ENCODE peak calls at places on chromosomes 11 and 22, in four cellular contexts. Q, D, Y and C are unnamed samples.

GRCh38 chr11:57482782-57483569 is 22.6 kb downstream of the RTN4RL2 start:
- DNase-seq in Q (peak; percentile 72), D (peak; percentile 21), Y (peak; percentile 96), C (peak; percentile 73)

GRCh38 chr11:94011478-94011877 is 9.7 kb upstream of the HEPHL1 start:
- DNase-seq in Q (no peak), D (no peak), Y (no peak), C (no peak)

GRCh38 chr11:120324932-120325810 is at the start of gene TLCD5:
- DNase-seq in Q (peak; percentile 49), D (peak; percentile 68), Y (peak; percentile 93), C (peak; percentile 90)

GRCh38 chr11:15493066-15493465 is 378.3 kb downstream of the INSC start:
- DNase-seq in Q (no peak), D (peak; percentile 2), Y (no peak), C (no peak)

GRCh38 chr22:45007247-45007945 is 2.4 kb downstream of the PHF21B start:
- DNase-seq in Q (peak; percentile 18), D (peak; percentile 27), Y (peak; percentile 91), C (peak; percentile 87)

GRCh38 chr11:9251306-9251705 is 13.8 kb downstream of the DENND5A start:
- DNase-seq in Q (no peak), D (no peak), Y (peak; percentile 43), C (no peak)

GRCh38 chr11:10864688-10865087 is 6.8 kb upstream of the ZBED5 start:
- DNase-seq in Q (no peak), D (peak; percentile 54), Y (no peak), C (no peak)

GRCh38 chr11:14323118-14323676 is 35.8 kb downstream of the RRAS2 start:
- DNase-seq in Q (no peak), D (no peak), Y (no peak), C (no peak)

GRCh38 chr11:124673333-124674167 is at the start of the genes SIAE and SPA17:
- DNase-seq in Q (peak; percentile 87), D (peak; percentile 95), Y (peak; percentile 97), C (peak; percentile 96)

GRCh38 chr11:76161261-76161961 is 44.9 kb downstream of the WNT11 start:
- DNase-seq in Q (no peak), D (no peak), Y (peak; percentile 86), C (peak; percentile 78)

GRCh38 chr11:64750361-64751054 is 6.6 kb upstream of the RASGRP2 start:
- DNase-seq in Q (no peak), D (no peak), Y (no peak), C (no peak)

GRCh38 chr11:132718711-132719641 is 813.3 kb downstream of the OPCML start:
- DNase-seq in Q (no peak), D (peak; percentile 8), Y (no peak), C (no peak)

GRCh38 chr22:50548913-50549790 is 3.5 kb downstream of the KLHDC7B start:
- DNase-seq in Q (no peak), D (no peak), Y (peak; percentile 26), C (no peak)

GRCh38 chr11:118841469-118842222 is 42.0 kb upstream of the CXCR5 start:
- DNase-seq in Q (no peak), D (no peak), Y (no peak), C (no peak)

GRCh38 chr11:118304227-118304808 is at the start of gene CD3E:
- DNase-seq in Q (no peak), D (no peak), Y (no peak), C (no peak)

GRCh38 chr22:43200031-43200430 is 13.1 kb upstream of the TTLL12 start:
- DNase-seq in Q (no peak), D (no peak), Y (no peak), C (no peak)

GRCh38 chr11:69351460-69351859 is 57.5 kb downstream of the MYEOV start:
- DNase-seq in Q (no peak), D (peak; percentile 85), Y (no peak), C (no peak)

GRCh38 chr11:108019870-108020540 is 11.3 kb downstream of the CUL5 start:
- DNase-seq in Q (no peak), D (peak; percentile 25), Y (no peak), C (no peak)

GRCh38 chr22:36136475-36136874 is 24.1 kb downstream of the APOL3 start:
- DNase-seq in Q (no peak), D (peak; percentile 80), Y (no peak), C (no peak)

GRCh38 chr11:30210357-30210756 is 20.5 kb upstream of the FSHB start:
- DNase-seq in Q (no peak), D (no peak), Y (no peak), C (no peak)

GRCh38 chr22:48794906-48795305 is 1032.8 kb downstream of the BRD1 start:
- DNase-seq in Q (no peak), D (no peak), Y (no peak), C (no peak)

GRCh38 chr22:48428556-48429371 is 1398.9 kb downstream of the BRD1 start:
- DNase-seq in Q (no peak), D (no peak), Y (no peak), C (no peak)

GRCh38 chr22:21764038-21764804 is 28.6 kb upstream of the YPEL1 start:
- DNase-seq in Q (no peak), D (no peak), Y (no peak), C (no peak)

GRCh38 chr11:121499405-121499804 is 46.6 kb upstream of the SORL1-AS1 start:
- DNase-seq in Q (no peak), D (no peak), Y (no peak), C (no peak)

GRCh38 chr22:48629631-48630443 is 1197.8 kb downstream of the BRD1 start:
- DNase-seq in Q (no peak), D (no peak), Y (no peak), C (peak; percentile 62)

GRCh38 chr11:126081915-126082250 is 19.2 kb upstream of the CDON start:
- DNase-seq in Q (no peak), D (no peak), Y (no peak), C (no peak)

GRCh38 chr11:63915961-63916836 is 765 bp downstream of the RCOR2 start:
- DNase-seq in Q (peak; percentile 70), D (no peak), Y (peak; percentile 91), C (peak; percentile 89)

GRCh38 chr11:3223932-3224729 is 5.5 kb upstream of the MRGPRG start:
- DNase-seq in Q (no peak), D (no peak), Y (peak; percentile 58), C (no peak)

GRCh38 chr11:113782134-113782533 is 2.5 kb downstream of the CLDN25 start:
- DNase-seq in Q (no peak), D (no peak), Y (no peak), C (no peak)

GRCh38 chr11:76291576-76292526 is 85.5 kb upstream of the WNT11 start:
- DNase-seq in Q (no peak), D (no peak), Y (no peak), C (no peak)

GRCh38 chr22:48424661-48425060 is 1403.0 kb downstream of the BRD1 start:
- DNase-seq in Q (no peak), D (no peak), Y (no peak), C (no peak)

GRCh38 chr11:129089279-129089678 is 102.8 kb downstream of the ARHGAP32 start:
- DNase-seq in Q (no peak), D (no peak), Y (no peak), C (no peak)

GRCh38 chr11:116504541-116505149 is 268.1 kb downstream of the BUD13 start:
- DNase-seq in Q (no peak), D (no peak), Y (peak; percentile 63), C (no peak)

GRCh38 chr22:37400719-37401118 is 26.6 kb downstream of the ELFN2 start:
- DNase-seq in Q (no peak), D (no peak), Y (peak; percentile 62), C (no peak)

GRCh38 chr11:285021-285893 is 3.7 kb upstream of the PGGHG start:
- DNase-seq in Q (no peak), D (no peak), Y (peak; percentile 25), C (no peak)

GRCh38 chr11:79212711-79213110 is 228.1 kb downstream of the TENM4 start:
- DNase-seq in Q (no peak), D (no peak), Y (peak; percentile 24), C (no peak)

GRCh38 chr11:69218946-69219720 is 63.4 kb downstream of the SMIM38 start:
- DNase-seq in Q (no peak), D (no peak), Y (no peak), C (no peak)

GRCh38 chr11:11813288-11813962 is 28.3 kb upstream of the USP47 start:
- DNase-seq in Q (peak; percentile 45), D (peak; percentile 97), Y (no peak), C (no peak)

GRCh38 chr11:10366568-10367331 is 61.9 kb downstream of the ADM start:
- DNase-seq in Q (peak; percentile 78), D (peak; percentile 98), Y (peak; percentile 39), C (peak; percentile 97)

GRCh38 chr11:22133785-22134184 is 59.1 kb upstream of the ANO5 start:
- DNase-seq in Q (no peak), D (no peak), Y (no peak), C (no peak)

GRCh38 chr11:22130462-22131053 is 62.3 kb upstream of the ANO5 start:
- DNase-seq in Q (no peak), D (no peak), Y (peak; percentile 23), C (no peak)
- H3K4me3 ChIP-seq in Q (no peak overlapping the region), D (no peak overlapping the region), Y (no peak overlapping the region), C (no peak overlapping the region)

GRCh38 chr22:41684194-41684593 is 4.5 kb downstream of the SNU13 start:
- DNase-seq in Q (no peak), D (no peak), Y (no peak), C (no peak)

GRCh38 chr22:41682033-41682807 is 6.4 kb downstream of the SNU13 start:
- DNase-seq in Q (no peak), D (peak; percentile 88), Y (peak; percentile 85), C (peak; percentile 85)

GRCh38 chr22:41683616-41684015 is 5.1 kb downstream of the SNU13 start:
- DNase-seq in Q (no peak), D (no peak), Y (no peak), C (no peak)

GRCh38 chr22:41681616-41682015 is 7.1 kb downstream of the SNU13 start:
- DNase-seq in Q (no peak), D (no peak), Y (no peak), C (no peak)

DNA sequence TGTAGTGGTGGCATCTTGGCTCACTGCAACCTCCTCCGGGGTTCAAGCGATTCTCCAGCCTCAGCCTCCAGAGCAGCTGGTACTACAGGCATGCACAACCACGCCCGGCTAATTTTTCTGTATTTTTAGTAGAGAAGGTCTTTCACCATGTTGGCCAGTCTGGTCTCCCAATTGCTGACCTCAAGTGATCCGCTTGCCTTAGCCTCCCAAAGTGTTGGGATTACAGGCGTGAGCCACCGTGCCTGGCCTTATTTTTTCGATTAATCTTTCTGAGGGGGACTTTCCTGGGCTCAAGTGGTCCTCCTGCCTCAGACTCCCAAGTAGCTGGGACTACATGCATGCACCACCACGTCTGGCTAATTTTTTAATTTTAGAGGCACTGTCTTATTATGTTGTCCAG is 5.6 kb downstream of the SNU13 start:
- DNase-seq in Q (no peak), D (no peak), Y (no peak), C (no peak)
- H3K27ac ChIP-seq in Q (no peak overlapping the region), D (no peak overlapping the region), Y (peak overlapping the region; percentile 82), C (no peak overlapping the region)

GRCh38 chr11:111312076-111312475 is 13.7 kb downstream of the POU2AF3 start:
- DNase-seq in Q (no peak), D (no peak), Y (no peak), C (no peak)
- H3K4me3 ChIP-seq in Q (no peak overlapping the region), D (no peak overlapping the region), Y (no peak overlapping the region), C (no peak overlapping the region)

GRCh38 chr11:36540998-36541397 is 26.8 kb upstream of the RAG1 start:
- DNase-seq in Q (no peak), D (peak; percentile 45), Y (peak; percentile 37), C (peak; percentile 39)
- H3K27ac ChIP-seq in Q (no peak overlapping the region), D (no peak overlapping the region), Y (no peak overlapping the region), C (no peak overlapping the region)